ENCODE peak calls at places on chromosomes 12 and 14, in five cellular contexts. C, F, Y, S and X are unnamed samples.

GRCh38 chr12:44015333-44015941 is 179.6 kb downstream of the TMEM117 start:
- DNase-seq in F (no peak), C (peak; percentile 34), S (no peak), Y (no peak), X (peak; percentile 10)

GRCh38 chr12:44036875-44037443 is 201.1 kb downstream of the TMEM117 start:
- DNase-seq in S (no peak), C (no peak), Y (no peak), F (no peak), X (no peak)

GRCh38 chr14:105475269-105475915 is 771 bp downstream of the CRIP2 start:
- DNase-seq in C (no peak), Y (no peak), S (no peak), F (peak; percentile 88), X (no peak)

GRCh38 chr12:30822385-30823139 is 67.8 kb upstream of the CAPRIN2 start:
- DNase-seq in F (peak; percentile 78), Y (peak; percentile 66), S (peak; percentile 79), C (no peak), X (peak; percentile 57)

GRCh38 chr12:26668230-26668629 is 164.8 kb downstream of the ITPR2 start:
- DNase-seq in Y (no peak), C (no peak), F (no peak), S (no peak), X (no peak)

GRCh38 chr12:125470838-125471775 is 405.9 kb downstream of the AACS start:
- DNase-seq in F (no peak), S (no peak), C (no peak), Y (no peak), X (no peak)

GRCh38 chr14:68824517-68825347 is 31.9 kb upstream of the ZFP36L1 start:
- DNase-seq in C (peak; percentile 76), S (peak; percentile 91), Y (peak; percentile 92), F (peak; percentile 91), X (peak; percentile 89)

GRCh38 chr12:89051065-89051677 is 301.1 kb downstream of the DUSP6 start:
- DNase-seq in S (no peak), Y (peak; percentile 44), F (no peak), C (peak; percentile 70), X (no peak)

GRCh38 chr12:89235189-89235993 is 116.9 kb downstream of the DUSP6 start:
- DNase-seq in C (no peak), F (no peak), S (no peak), Y (no peak), X (no peak)

GRCh38 chr12:57031228-57031670 is 14.9 kb upstream of the TAC3 start:
- DNase-seq in Y (peak; percentile 42), S (no peak), F (no peak), C (peak; percentile 18), X (no peak)

GRCh38 chr12:46770501-46771183 is 55.2 kb downstream of the SLC38A4 start:
- DNase-seq in S (no peak), F (no peak), C (no peak), Y (no peak), X (no peak)

GRCh38 chr14:61930101-61930857 is 168.1 kb downstream of the SNAPC1 start:
- DNase-seq in C (no peak), F (no peak), Y (no peak), S (no peak), X (no peak)

GRCh38 chr12:132351751-132352495 is 22.5 kb upstream of the GALNT9 start:
- DNase-seq in C (no peak), F (no peak), S (no peak), Y (no peak), X (no peak)

GRCh38 chr12:109776624-109777023 is 56.6 kb downstream of the TRPV4 start:
- DNase-seq in C (no peak), S (no peak), Y (no peak), F (no peak), X (no peak)

GRCh38 chr12:76652402-76652801 is 92.8 kb upstream of the OSBPL8 start:
- DNase-seq in Y (no peak), F (no peak), C (no peak), S (no peak), X (no peak)

GRCh38 chr12:125029756-125030358 is 35.4 kb upstream of the AACS start:
- DNase-seq in C (no peak), S (no peak), Y (no peak), F (no peak), X (no peak)

GRCh38 chr12:52633383-52633782 is 15.0 kb upstream of the KRT73 start:
- DNase-seq in Y (no peak), F (peak; percentile 52), S (no peak), C (no peak), X (no peak)

GRCh38 chr12:122003646-122004611 is 17.8 kb upstream of the BCL7A start:
- DNase-seq in S (no peak), C (no peak), Y (no peak), F (no peak), X (no peak)

GRCh38 chr14:49951946-49952345 is 59.1 kb downstream of the ARF6 start:
- DNase-seq in S (peak; percentile 41), Y (peak; percentile 83), F (no peak), C (no peak), X (no peak)

GRCh38 chr14:92122761-92123160 is 992 bp downstream of the CPSF2 start:
- DNase-seq in S (no peak), C (no peak), F (no peak), Y (no peak), X (no peak)

GRCh38 chr14:92135269-92135668 is 13.5 kb downstream of the CPSF2 start:
- DNase-seq in C (peak; percentile 35), Y (no peak), S (no peak), F (no peak), X (no peak)

GRCh38 chr12:115296613-115297012 is 612.6 kb upstream of the TBX3 start:
- DNase-seq in S (no peak), C (no peak), Y (no peak), F (no peak), X (no peak)

GRCh38 chr12:53657041-53657440 is 18.8 kb downstream of the ATP5MC2 start:
- DNase-seq in F (no peak), S (no peak), Y (no peak), C (no peak), X (no peak)

GRCh38 chr12:53664191-53664590 is 11.7 kb downstream of the ATP5MC2 start:
- DNase-seq in S (no peak), Y (no peak), C (no peak), F (no peak), X (no peak)

GRCh38 chr12:53659609-53660008 is 16.3 kb downstream of the ATP5MC2 start:
- DNase-seq in Y (peak; percentile 44), S (no peak), F (no peak), C (no peak), X (no peak)

GRCh38 chr12:53659011-53659551 is 16.8 kb downstream of the ATP5MC2 start:
- DNase-seq in Y (peak; percentile 81), S (peak; percentile 76), C (peak; percentile 45), F (peak; percentile 81), X (no peak)

DNA sequence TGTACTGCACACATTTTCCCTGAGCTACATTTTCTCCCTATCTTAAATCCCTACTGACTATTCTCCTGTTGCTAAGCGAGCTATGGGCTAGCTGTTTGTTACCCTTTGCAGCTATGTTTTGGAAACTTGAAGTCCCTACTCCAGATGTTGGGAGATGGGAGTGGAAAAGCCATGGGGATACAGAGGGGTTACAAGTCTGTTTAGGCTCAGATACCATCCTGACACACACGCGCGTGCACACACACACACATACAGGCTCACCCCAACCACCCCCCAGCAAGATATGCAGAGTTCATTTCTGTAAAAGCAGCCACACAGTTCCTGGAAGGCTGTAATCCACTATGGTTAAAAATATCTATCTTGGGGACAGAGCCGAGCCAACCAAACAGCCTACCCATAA is 15.8 kb downstream of the ATP5MC2 start:
- DNase-seq in F (peak; percentile 70), S (no peak), Y (peak; percentile 27), C (no peak), X (no peak)
- H3K4me3 ChIP-seq in F (peak overlapping the region; percentile 50), S (peak overlapping the region; percentile 11), Y (no peak overlapping the region), C (no peak overlapping the region), X (no peak overlapping the region)

GRCh38 chr14:55936691-55937090 is 181.5 kb upstream of the PELI2 start:
- DNase-seq in C (no peak), F (no peak), Y (no peak), S (peak; percentile 57), X (no peak)
- TF ChIP-seq CTCF in C (no peak), F (no peak), Y (no peak), S (no peak), X (no peak)

GRCh38 chr12:1591543-1591942 is 2.8 kb downstream of the FBXL14 start:
- DNase-seq in S (no peak), C (no peak), Y (no peak), F (no peak), X (no peak)

GRCh38 chr12:1592444-1593231 is 1.7 kb downstream of the FBXL14 start:
- DNase-seq in C (no peak), S (no peak), Y (peak; percentile 76), F (no peak), X (peak; percentile 77)

GRCh38 chr12:1593232-1594044 is 943 bp downstream of the FBXL14 start:
- DNase-seq in Y (peak; percentile 68), S (peak; percentile 68), C (no peak), F (peak; percentile 72), X (peak; percentile 87)

GRCh38 chr12:1590083-1590979 is 4.0 kb downstream of the FBXL14 start:
- DNase-seq in Y (peak; percentile 65), C (no peak), S (no peak), F (no peak), X (peak; percentile 61)

GRCh38 chr12:1591029-1591428 is 3.4 kb downstream of the FBXL14 start:
- DNase-seq in Y (peak; percentile 63), F (no peak), C (no peak), S (no peak), X (peak; percentile 69)
- H3K4me1 ChIP-seq in Y (peaks cover 3% of the 10 kb centered on the region), F (peaks cover 9% of the 10 kb centered on the region), C (peaks cover 25% of the 10 kb centered on the region), S (peaks cover 76% of the 10 kb centered on the region), X (peaks cover 53% of the 10 kb centered on the region)

GRCh38 chr14:89719371-89720075 is 235.0 kb downstream of the EFCAB11 start:
- DNase-seq in C (no peak), S (no peak), F (no peak), Y (no peak), X (no peak)
- H3K4me3 ChIP-seq in C (no peak overlapping the region), S (no peak overlapping the region), F (no peak overlapping the region), Y (no peak overlapping the region), X (no peak overlapping the region)

DNA sequence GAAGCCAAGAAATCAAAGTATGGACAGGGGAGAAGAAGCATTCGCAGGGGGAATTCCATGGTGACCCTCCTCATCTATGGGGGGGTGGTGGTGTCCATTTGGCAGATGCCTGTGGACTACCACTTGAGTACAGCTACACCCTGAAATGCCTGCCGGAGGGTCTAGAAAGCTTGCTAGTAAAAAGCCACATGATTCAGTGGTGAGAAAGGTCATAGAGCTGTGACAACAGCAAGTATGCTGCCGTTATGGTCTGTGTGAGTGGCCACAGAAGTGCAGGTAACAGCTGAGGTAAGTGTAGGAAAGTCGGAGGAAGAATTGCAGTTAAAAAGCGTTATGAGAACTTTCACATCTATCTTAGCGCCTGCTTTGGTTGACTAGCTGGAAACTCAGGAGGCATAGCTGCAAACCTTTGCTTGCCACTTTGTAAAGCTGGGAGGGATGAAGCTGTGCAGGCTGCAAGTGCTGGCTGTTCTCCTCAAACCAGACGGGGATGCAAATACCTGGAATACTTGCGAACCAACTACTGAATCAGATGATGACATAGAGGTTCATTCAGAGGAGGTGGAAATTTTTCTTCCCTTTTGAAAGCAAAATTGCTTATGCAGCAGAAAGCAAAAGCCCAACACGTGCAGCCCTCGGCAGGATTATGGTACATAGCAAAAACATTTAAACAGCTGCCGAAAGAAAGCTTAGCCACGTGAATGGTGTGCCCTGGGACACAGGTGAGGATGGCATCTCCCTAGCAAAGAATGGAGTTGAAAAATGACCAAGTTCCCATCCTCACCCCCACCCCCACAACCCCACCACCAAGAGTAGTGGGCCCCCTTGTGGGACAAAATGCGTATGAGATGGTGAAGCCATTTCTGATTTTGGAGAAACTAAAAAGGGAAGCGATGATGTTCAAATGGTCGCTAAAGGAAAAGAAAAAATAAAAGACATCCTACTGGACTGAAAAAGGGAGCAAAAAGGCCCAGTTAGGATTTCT is 287.0 kb downstream of the RERGL start:
- DNase-seq in S (no peak), C (no peak), Y (no peak), F (no peak), X (no peak)
- TF ChIP-seq CTCF in S (no peak), C (no peak), Y (no peak), F (no peak), X (no peak)